ENCODE peak calls at places on chromosomes 2 and 18, in seven cellular contexts. J, B, F, R, K, Q and G are unnamed samples. For H3K4me1 and H3K27me3, the result is how much of the 10 kb centered on the place peaks cover.

GRCh38 chr2:71678874-71679273 is 225.5 kb downstream of the DYSF start:
- DNase-seq in R (no peak), Q (peak), F (no peak), B (no peak), J (no peak), K (no peak), G (no peak)

GRCh38 chr2:65675350-65675749 is 243.0 kb upstream of the SPRED2 start:
- DNase-seq in Q (no peak), F (no peak), R (no peak), K (no peak), J (no peak), B (no peak), G (no peak)

GRCh38 chr2:20212871-20213503 is 11.9 kb downstream of the SDC1 start:
- DNase-seq in B (peak), J (no peak), R (no peak), F (no peak), K (peak), Q (no peak), G (no peak)

GRCh38 chr2:23916727-23917458 is 10.0 kb downstream of the ATAD2B start:
- DNase-seq in J (no peak), B (no peak), R (peak), F (peak), Q (no peak), K (peak), G (no peak)

GRCh38 chr18:79916546-79917350 is 34.7 kb downstream of the SLC66A2 start:
- DNase-seq in R (no peak), B (no peak), K (no peak), F (no peak), J (no peak), Q (peak), G (peak)

GRCh38 chr2:239204143-239204875 is 196.5 kb downstream of the HDAC4 start:
- DNase-seq in J (no peak), K (no peak), R (no peak), Q (peak), F (no peak), B (no peak), G (peak)

GRCh38 chr2:28228419-28228995 is 164.2 kb upstream of the FOSL2 start:
- DNase-seq in R (peak), K (no peak), B (no peak), Q (no peak), J (no peak), F (no peak), G (no peak)

GRCh38 chr2:126803422-126803775 is 95.3 kb upstream of the TEX51 start:
- DNase-seq in R (no peak), F (no peak), B (no peak), J (no peak), K (no peak), Q (no peak), G (no peak)

GRCh38 chr2:222319576-222320440 is 21.0 kb upstream of the PAX3 start:
- DNase-seq in Q (no peak), R (no peak), J (peak), B (peak), K (peak), F (no peak), G (no peak)

GRCh38 chr2:225764346-225764745 is 364.8 kb downstream of the NYAP2 start:
- DNase-seq in Q (no peak), R (no peak), F (no peak), B (no peak), J (peak), K (no peak), G (no peak)

GRCh38 chr2:36416370-36417165 is 61.0 kb downstream of the CRIM1 start:
- DNase-seq in J (no peak), B (no peak), R (no peak), F (no peak), Q (no peak), K (no peak), G (no peak)

GRCh38 chr2:196360650-196361049 is 189.3 kb upstream of the STK17B start:
- DNase-seq in J (no peak), K (no peak), B (no peak), F (no peak), Q (no peak), R (no peak), G (no peak)

GRCh38 chr2:30463535-30463934 is 16.5 kb downstream of the LCLAT1 start:
- DNase-seq in F (no peak), Q (no peak), B (no peak), J (no peak), K (no peak), R (no peak), G (no peak)

GRCh38 chr2:108612153-108612513 is 77.9 kb downstream of the LIMS1 start:
- DNase-seq in J (peak), B (peak), F (peak), R (peak), Q (no peak), K (no peak), G (no peak)

GRCh38 chr2:15588329-15588919 is 3.2 kb upstream of the DDX1 start:
- DNase-seq in F (no peak), K (peak), Q (no peak), B (peak), J (peak), R (peak), G (peak)

GRCh38 chr2:110800611-110801402 is 68.4 kb downstream of the ACOXL start:
- DNase-seq in J (no peak), K (no peak), R (no peak), Q (no peak), B (no peak), F (no peak), G (no peak)

GRCh38 chr2:128367601-128368359 is 49.1 kb upstream of the HS6ST1 start:
- DNase-seq in K (no peak), J (no peak), Q (peak), R (no peak), B (no peak), F (no peak), G (peak)

GRCh38 chr18:58051765-58052460 is 7.9 kb downstream of the NEDD4L start:
- DNase-seq in B (peak), K (no peak), F (no peak), J (peak), R (peak), Q (no peak), G (no peak)

GRCh38 chr2:61210332-61210981 is 48.5 kb downstream of the C2orf74 start:
- DNase-seq in K (no peak), J (peak), B (peak), Q (no peak), R (no peak), F (no peak), G (no peak)

GRCh38 chr2:11618708-11619062 is 51.3 kb downstream of the NTSR2 start:
- DNase-seq in K (no peak), J (no peak), R (no peak), F (no peak), Q (no peak), B (no peak), G (no peak)

GRCh38 chr2:239949079-239949478 is 76.1 kb downstream of the NDUFA10 start:
- DNase-seq in K (no peak), F (no peak), R (no peak), B (no peak), J (no peak), Q (peak), G (no peak)

GRCh38 chr18:67875936-67876335 is 359.4 kb upstream of the DSEL start:
- DNase-seq in Q (no peak), R (no peak), F (no peak), B (no peak), K (no peak), J (no peak), G (no peak)

GRCh38 chr2:112623913-112624777 is 21.6 kb upstream of the SLC20A1 start:
- DNase-seq in Q (peak), K (no peak), F (peak), B (peak), J (peak), R (peak), G (peak)

GRCh38 chr2:218896501-218897393 is 16.1 kb downstream of the WNT10A start:
- DNase-seq in K (peak), J (no peak), Q (no peak), F (peak), R (peak), B (peak), G (no peak)

GRCh38 chr2:26068602-26069298 is 34.9 kb downstream of the RAB10 start:
- DNase-seq in R (peak), J (peak), Q (no peak), F (peak), K (no peak), B (peak), G (no peak)

GRCh38 chr2:235471186-235471747 is 22.6 kb upstream of the AGAP1 start:
- DNase-seq in B (no peak), R (no peak), K (no peak), F (no peak), Q (no peak), J (no peak), G (no peak)

GRCh38 chr2:24918326-24919099 is 1.5 kb downstream of the ADCY3 start:
- DNase-seq in R (no peak), K (no peak), Q (peak), J (no peak), B (no peak), F (no peak), G (no peak)

GRCh38 chr18:11066038-11066437 is 83.3 kb downstream of the PIEZO2 start:
- DNase-seq in K (no peak), F (no peak), R (no peak), J (no peak), B (no peak), Q (no peak), G (no peak)

GRCh38 chr2:12921321-12921720 is 204.6 kb downstream of the TRIB2 start:
- DNase-seq in J (no peak), F (no peak), Q (no peak), B (no peak), K (no peak), R (no peak), G (no peak)

GRCh38 chr2:47070920-47071824 is 83.9 kb downstream of the STPG4 start:
- DNase-seq in J (peak), F (peak), B (peak), K (no peak), Q (peak), R (peak), G (peak)

GRCh38 chr2:101832114-101832513 is 134.6 kb downstream of the MAP4K4 start:
- DNase-seq in F (no peak), Q (no peak), B (no peak), R (no peak), J (no peak), K (peak), G (no peak)

GRCh38 chr2:217166241-217166640 is 306.4 kb upstream of the TNP1 start:
- DNase-seq in F (no peak), R (peak), K (peak), Q (no peak), B (peak), J (peak), G (no peak)

GRCh38 chr2:70709275-70709674 is 58.7 kb downstream of the ADD2 start:
- DNase-seq in K (no peak), R (no peak), J (peak), B (no peak), Q (no peak), F (no peak), G (no peak)

GRCh38 chr18:68796936-68797690 is 767 bp upstream of the CCDC102B start:
- DNase-seq in J (peak), Q (no peak), K (no peak), F (no peak), R (no peak), B (no peak), G (no peak)

GRCh38 chr2:191554240-191554639 is 123.7 kb upstream of the NABP1 start:
- DNase-seq in B (no peak), R (no peak), F (no peak), Q (no peak), J (no peak), K (no peak), G (no peak)

GRCh38 chr2:8534729-8535397 is 147.0 kb upstream of the ID2 start:
- DNase-seq in K (peak), Q (peak), J (peak), R (no peak), B (no peak), F (no peak), G (peak)
- H3K4me1 ChIP-seq in K (half or more), Q (under half), J (under half), R (under half), B (under half), F (under half), G (under half)

DNA sequence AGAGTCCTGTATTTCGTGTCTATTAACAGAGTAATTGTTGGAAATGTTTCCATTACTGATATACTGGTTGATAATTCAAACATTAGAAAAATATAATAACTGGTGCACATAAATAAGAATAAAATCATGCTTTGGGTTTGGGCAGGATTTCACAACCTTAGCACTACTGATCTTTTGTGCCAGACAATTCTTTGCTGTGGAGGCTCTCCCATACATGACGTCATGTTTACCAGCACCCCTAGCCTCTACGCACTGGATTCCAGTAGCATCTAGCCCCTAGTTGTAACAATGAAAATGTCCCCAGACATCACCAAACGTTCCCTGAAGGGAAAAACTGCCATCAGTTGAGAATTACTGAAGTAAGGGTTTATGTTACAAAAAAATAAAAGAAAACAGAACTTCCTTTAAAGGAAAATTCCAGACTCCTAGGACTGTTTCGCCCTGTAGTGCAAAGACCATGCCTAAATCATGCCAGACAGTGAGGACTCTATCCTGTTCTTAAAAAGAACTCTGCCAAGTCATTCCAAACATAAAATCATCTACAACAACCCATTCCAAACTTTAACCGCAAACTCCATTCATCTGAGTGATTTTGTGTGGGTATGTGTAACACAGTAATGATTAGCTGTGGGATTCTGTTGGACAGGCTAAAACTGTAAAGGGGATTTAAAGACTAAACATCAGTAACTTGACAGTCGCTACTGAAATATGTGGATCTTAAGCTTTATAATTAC is 313.4 kb upstream of the CCDC68 start:
- DNase-seq in B (no peak), J (peak), F (no peak), R (no peak), K (no peak), Q (no peak), G (no peak)
- H3K27ac ChIP-seq in B (no peak), J (no peak), F (no peak), R (no peak), K (peak), Q (no peak), G (no peak)

DNA sequence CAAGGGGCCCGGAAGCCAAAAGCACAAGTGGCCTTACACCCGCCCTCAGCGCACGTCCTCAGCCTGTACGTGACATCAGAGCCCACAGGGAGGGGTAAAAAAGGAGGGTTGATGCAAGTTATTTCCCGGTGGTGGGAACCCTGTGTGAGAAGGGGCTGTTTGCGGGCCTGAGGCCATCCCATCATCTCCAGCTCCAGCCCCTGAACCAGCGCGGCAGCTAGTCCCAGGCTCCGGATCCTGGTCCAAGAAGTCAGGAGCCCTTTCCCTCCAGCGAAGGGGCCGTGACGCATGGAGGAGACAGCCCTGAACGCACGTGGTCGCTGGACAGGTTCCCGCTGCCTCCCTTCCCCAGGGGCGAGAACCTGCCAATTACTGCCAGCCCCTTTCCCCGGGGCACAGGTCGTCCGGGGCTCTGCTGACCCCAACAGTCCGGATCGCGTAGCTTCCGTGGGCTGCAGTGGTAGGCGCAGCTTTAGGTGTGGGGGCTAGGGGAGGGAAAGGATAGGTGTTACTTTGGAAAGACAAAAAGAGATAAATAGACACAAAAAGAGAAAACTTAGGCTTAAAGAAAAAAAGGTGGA is 1.3 kb upstream of the LRP2 start:
- DNase-seq in R (peak), K (peak), B (peak), Q (peak), J (peak), F (no peak), G (peak)
- H3K27me3 ChIP-seq in R (under half), K (under half), B (half or more), Q (under half), J (under half), F (under half), G (half or more)

GRCh38 chr2:207156451-207157161 is 9.1 kb downstream of the KLF7 start:
- DNase-seq in B (no peak), F (no peak), K (no peak), J (peak), R (peak), Q (no peak), G (no peak)
- H3K4me1 ChIP-seq in B (under half), F (half or more), K (half or more), J (under half), R (under half), Q (half or more), G (under half)

GRCh38 chr18:24378598-24378997 is 19.0 kb downstream of the OSBPL1A start:
- DNase-seq in R (no peak), F (no peak), J (no peak), Q (no peak), K (no peak), B (no peak), G (no peak)
- H3K27ac ChIP-seq in R (no peak), F (no peak), J (no peak), Q (no peak), K (no peak), B (no peak), G (no peak)